ENCODE peak calls at places on chromosomes 3 and 15, in five cellular contexts. M is A549, S is ovary, Q is tibial nerve, P is stomach. T is an unnamed sample.

GRCh38 chr15:70566989-70567388 is 196.4 kb downstream of the UACA start:
- DNase-seq in M (no peak), S (no peak), Q (no peak), P (no peak), T (no peak)

GRCh38 chr15:95162069-95162468 is 930.7 kb downstream of the MCTP2 start:
- DNase-seq in M (no peak), S (no peak), Q (no peak), P (no peak), T (no peak)

GRCh38 chr3:44076221-44076829 is 165.4 kb upstream of the TOPAZ1 start:
- DNase-seq in M (no peak), S (no peak), Q (no peak), P (no peak), T (no peak)

GRCh38 chr15:90173372-90173771 is 27.8 kb upstream of the SEMA4B start:
- DNase-seq in M (no peak), S (no peak), Q (no peak), P (no peak), T (no peak)

GRCh38 chr3:190558796-190559195 is 44.9 kb downstream of the IL1RAP start:
- DNase-seq in M (no peak), S (no peak), Q (no peak), P (no peak), T (no peak)

GRCh38 chr3:55524565-55525244 is 37.6 kb upstream of the WNT5A start:
- DNase-seq in M (no peak), S (no peak), Q (no peak), P (no peak), T (no peak)

GRCh38 chr3:64888165-64888564 is 200.4 kb upstream of the ADAMTS9 start:
- DNase-seq in M (no peak), S (no peak), Q (no peak), P (no peak), T (no peak)

GRCh38 chr15:63469984-63470383 is 34.4 kb upstream of the USP3 start:
- DNase-seq in M (no peak), S (no peak), Q (no peak), P (no peak), T (no peak)

GRCh38 chr3:33385423-33385822 is 54.8 kb downstream of the UBP1 start:
- DNase-seq in M (no peak), S (no peak), Q (no peak), P (no peak), T (no peak)

GRCh38 chr3:63768415-63768814 is 50.7 kb upstream of the C3orf49 start:
- DNase-seq in M (no peak), S (no peak), Q (no peak), P (no peak), T (peak; percentile 17)

GRCh38 chr3:186354100-186354499 is 7.9 kb downstream of the DGKG start:
- DNase-seq in M (no peak), S (no peak), Q (no peak), P (no peak), T (no peak)

GRCh38 chr15:75849167-75849566 is 5.9 kb downstream of the UBE2Q2 start:
- DNase-seq in M (no peak), S (no peak), Q (no peak), P (no peak), T (no peak)

GRCh38 chr15:75844629-75845390 is 1.6 kb downstream of the UBE2Q2 start:
- DNase-seq in M (no peak), S (no peak), Q (no peak), P (no peak), T (no peak)

GRCh38 chr15:75842722-75843617 is at the start of gene UBE2Q2:
- DNase-seq in M (peak; percentile 93), S (peak; percentile 80), Q (peak; percentile 36), P (peak; percentile 63), T (peak; percentile 74)

GRCh38 chr15:75840659-75841058 is 2.6 kb upstream of the UBE2Q2 start:
- DNase-seq in M (peak; percentile 63), S (peak; percentile 35), Q (no peak), P (no peak), T (no peak)

DNA sequence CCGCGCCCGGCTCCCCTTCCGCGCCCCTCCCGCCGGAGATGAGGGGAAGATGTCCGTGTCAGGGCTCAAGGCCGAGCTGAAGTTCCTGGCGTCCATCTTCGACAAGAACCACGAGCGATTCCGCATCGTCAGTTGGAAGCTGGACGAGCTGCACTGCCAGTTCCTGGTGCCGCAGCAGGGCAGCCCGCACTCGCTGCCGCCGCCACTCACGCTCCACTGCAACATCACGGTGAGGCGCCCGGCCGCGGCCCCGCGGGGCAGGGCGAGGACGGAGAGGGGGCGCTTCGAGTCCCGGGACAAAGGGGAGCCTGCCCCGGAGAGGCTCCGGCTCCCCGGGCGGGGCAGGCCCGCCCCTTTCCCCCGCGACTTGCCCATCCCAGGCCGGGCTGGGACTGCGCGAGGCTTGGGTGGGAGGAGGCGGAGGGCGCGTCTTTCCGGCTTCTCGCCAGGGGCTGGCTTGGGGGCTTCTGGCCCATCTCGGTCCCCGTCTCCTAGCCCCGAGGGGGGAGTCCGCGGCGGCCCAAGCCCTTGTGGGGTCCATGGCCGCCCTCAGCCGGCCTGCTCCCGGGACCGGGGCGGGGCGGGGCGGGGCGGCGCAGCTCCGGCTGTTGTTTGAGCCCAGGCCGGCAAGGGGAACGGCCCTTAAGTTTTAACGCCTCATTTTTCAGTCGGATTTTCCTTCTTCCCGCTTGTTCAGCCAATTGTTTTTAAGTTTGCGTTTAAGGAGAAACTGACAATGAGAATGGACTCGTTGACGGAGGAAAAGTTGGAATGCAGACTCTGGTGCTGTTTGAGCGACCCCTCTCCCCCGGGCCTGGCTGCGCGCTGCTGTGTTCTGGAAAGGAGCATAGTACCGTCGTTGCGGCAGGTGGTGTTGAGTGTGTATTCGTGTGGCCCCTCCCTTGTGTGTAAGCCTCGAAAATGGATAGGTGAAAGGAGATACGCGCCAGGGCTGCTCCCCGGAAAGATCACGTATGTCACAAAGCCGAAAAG is 667 bp downstream of the UBE2Q2 start:
- DNase-seq in M (peak; percentile 79), S (peak; percentile 75), Q (peak; percentile 20), P (peak; percentile 52), T (peak; percentile 70)
- TF ChIP-seq EP300 in M (no peak), S (no peak), Q (peak; percentile 80), P (no peak), T (no peak)

DNA sequence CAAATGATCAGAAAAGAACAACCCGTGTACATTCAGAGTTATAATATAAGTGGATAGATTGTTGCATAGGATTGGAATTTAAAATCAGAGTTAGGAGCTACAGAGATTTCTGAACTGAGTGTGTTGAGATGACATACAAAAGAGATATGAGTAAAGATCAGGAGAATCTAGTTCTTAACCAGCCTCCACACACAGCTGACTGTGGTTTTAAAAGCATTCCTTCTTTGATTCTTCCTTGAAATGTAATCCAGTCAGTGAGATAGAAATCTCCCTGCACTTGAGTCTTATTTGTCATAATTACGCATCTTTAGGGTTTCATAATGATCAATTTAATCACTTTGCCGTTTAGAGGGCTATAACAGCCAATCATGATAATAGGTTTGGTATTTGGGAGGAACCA is 366.6 kb downstream of the GAP43 start:
- DNase-seq in M (no peak), S (no peak), Q (no peak), P (no peak), T (no peak)
- TF ChIP-seq EP300 in M (no peak), S (no peak), Q (no peak), P (no peak), T (no peak)

GRCh38 chr3:107846282-107846852 is 244.5 kb downstream of the CD47 start:
- DNase-seq in M (peak; percentile 62), S (peak; percentile 67), Q (peak; percentile 63), P (peak; percentile 82), T (peak; percentile 66)
- TF ChIP-seq EP300 in M (no peak), S (no peak), Q (no peak), P (no peak), T (no peak)

GRCh38 chr3:171384101-171384891 is 75.9 kb downstream of the TNIK start:
- DNase-seq in M (no peak), S (no peak), Q (no peak), P (no peak), T (no peak)
- TF ChIP-seq EP300 in M (no peak), S (no peak), Q (no peak), P (no peak), T (no peak)

DNA sequence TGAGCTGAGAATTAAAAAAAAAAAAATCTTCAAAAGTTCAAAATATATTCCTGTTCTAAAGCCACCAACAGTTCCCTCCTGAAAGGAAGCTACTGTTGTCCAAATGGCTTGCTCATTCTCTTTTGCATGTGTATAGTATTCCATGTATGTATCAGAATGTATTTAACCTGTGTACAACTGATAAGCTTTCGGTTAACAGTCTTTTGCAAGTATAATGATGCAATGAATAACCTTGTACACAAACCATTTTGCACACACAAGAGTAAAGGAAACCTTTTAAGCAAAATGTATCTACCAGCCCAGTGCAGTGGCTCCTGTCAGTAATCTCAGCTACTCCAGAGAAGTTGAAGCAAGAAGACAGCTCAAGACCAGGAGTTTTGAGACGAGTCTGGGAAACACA is 32.6 kb downstream of the TOPBP1 start:
- DNase-seq in M (no peak), S (no peak), Q (no peak), P (no peak), T (no peak)
- TF ChIP-seq EP300 in M (no peak), S (no peak), Q (no peak), P (no peak), T (no peak)

GRCh38 chr3:72054976-72055375 is 270.0 kb upstream of the PROK2 start:
- DNase-seq in M (no peak), S (no peak), Q (no peak), P (no peak), T (no peak)

GRCh38 chr3:72055436-72055835 is 270.5 kb upstream of the PROK2 start:
- DNase-seq in M (no peak), S (no peak), Q (no peak), P (no peak), T (no peak)

GRCh38 chr3:72050048-72050632 is 265.2 kb upstream of the PROK2 start:
- DNase-seq in M (no peak), S (no peak), Q (no peak), P (no peak), T (no peak)

GRCh38 chr3:72050771-72051170 is 265.8 kb upstream of the PROK2 start:
- DNase-seq in M (no peak), S (no peak), Q (no peak), P (no peak), T (no peak)

GRCh38 chr3:72052841-72053409 is 268.0 kb upstream of the PROK2 start:
- DNase-seq in M (no peak), S (no peak), Q (no peak), P (no peak), T (no peak)
- TF ChIP-seq EP300 in M (no peak), S (no peak), Q (no peak), P (no peak), T (no peak)